ENCODE peak calls at places on chromosomes 1 and 21, in ten cellular contexts. One of them, this sample, is unnamed.

GRCh38 chr1:209335090-209335692 is 248.3 kb upstream of the CAMK1G start:
- DNase-seq in brain microvascular endothelial cell: peak
- DNase-seq in fibroblast of mammary gland: no peak
- DNase-seq in A549: peak
- DNase-seq in AG09309: no peak
- DNase-seq in CD4-positive, alpha-beta T cell: no peak
- DNase-seq in CD14-positive monocyte: no peak
- DNase-seq in lower lobe of right lung: no peak
- DNase-seq in progenitor cell of endocrine pancreas: peak
- DNase-seq in kidney epithelial cell: no peak
- DNase-seq in this sample: no peak

GRCh38 chr1:199463521-199464127 is 563.9 kb upstream of the NR5A2 start:
- DNase-seq in brain microvascular endothelial cell: peak
- DNase-seq in fibroblast of mammary gland: peak
- DNase-seq in A549: peak
- DNase-seq in AG09309: peak
- DNase-seq in CD4-positive, alpha-beta T cell: no peak
- DNase-seq in CD14-positive monocyte: no peak
- DNase-seq in lower lobe of right lung: no peak
- DNase-seq in progenitor cell of endocrine pancreas: no peak
- DNase-seq in kidney epithelial cell: peak
- DNase-seq in this sample: no peak

GRCh38 chr1:67723620-67724019 is 38.6 kb downstream of the GADD45A start:
- DNase-seq in brain microvascular endothelial cell: peak
- DNase-seq in fibroblast of mammary gland: peak
- DNase-seq in A549: no peak
- DNase-seq in AG09309: no peak
- DNase-seq in CD4-positive, alpha-beta T cell: no peak
- DNase-seq in CD14-positive monocyte: no peak
- DNase-seq in lower lobe of right lung: no peak
- DNase-seq in progenitor cell of endocrine pancreas: no peak
- DNase-seq in kidney epithelial cell: no peak
- DNase-seq in this sample: no peak

GRCh38 chr1:159986093-159986492 is 32.1 kb upstream of the SLAMF9 start:
- DNase-seq in brain microvascular endothelial cell: no peak
- DNase-seq in fibroblast of mammary gland: no peak
- DNase-seq in A549: no peak
- DNase-seq in AG09309: no peak
- DNase-seq in CD4-positive, alpha-beta T cell: no peak
- DNase-seq in CD14-positive monocyte: no peak
- DNase-seq in lower lobe of right lung: no peak
- DNase-seq in progenitor cell of endocrine pancreas: no peak
- DNase-seq in kidney epithelial cell: no peak
- DNase-seq in this sample: no peak

GRCh38 chr1:207822124-207822601 is 70.3 kb downstream of the CD46 start:
- DNase-seq in brain microvascular endothelial cell: no peak
- DNase-seq in fibroblast of mammary gland: no peak
- DNase-seq in A549: no peak
- DNase-seq in AG09309: no peak
- DNase-seq in CD4-positive, alpha-beta T cell: no peak
- DNase-seq in CD14-positive monocyte: no peak
- DNase-seq in lower lobe of right lung: no peak
- DNase-seq in progenitor cell of endocrine pancreas: no peak
- DNase-seq in kidney epithelial cell: no peak
- DNase-seq in this sample: no peak

GRCh38 chr1:18470650-18471355 is 9.9 kb upstream of the KLHDC7A start:
- DNase-seq in brain microvascular endothelial cell: no peak
- DNase-seq in fibroblast of mammary gland: no peak
- DNase-seq in A549: no peak
- DNase-seq in AG09309: no peak
- DNase-seq in CD4-positive, alpha-beta T cell: no peak
- DNase-seq in CD14-positive monocyte: no peak
- DNase-seq in lower lobe of right lung: no peak
- DNase-seq in progenitor cell of endocrine pancreas: no peak
- DNase-seq in kidney epithelial cell: no peak
- DNase-seq in this sample: no peak

GRCh38 chr1:155485945-155486344 is 76.7 kb downstream of the ASH1L start:
- DNase-seq in brain microvascular endothelial cell: no peak
- DNase-seq in fibroblast of mammary gland: no peak
- DNase-seq in A549: no peak
- DNase-seq in AG09309: no peak
- DNase-seq in CD4-positive, alpha-beta T cell: no peak
- DNase-seq in CD14-positive monocyte: no peak
- DNase-seq in lower lobe of right lung: no peak
- DNase-seq in progenitor cell of endocrine pancreas: no peak
- DNase-seq in kidney epithelial cell: no peak
- DNase-seq in this sample: no peak

GRCh38 chr1:181117648-181118449 is 29.3 kb downstream of the IER5 start:
- DNase-seq in brain microvascular endothelial cell: no peak
- DNase-seq in fibroblast of mammary gland: peak
- DNase-seq in A549: peak
- DNase-seq in AG09309: no peak
- DNase-seq in CD4-positive, alpha-beta T cell: no peak
- DNase-seq in CD14-positive monocyte: no peak
- DNase-seq in lower lobe of right lung: peak
- DNase-seq in progenitor cell of endocrine pancreas: no peak
- DNase-seq in kidney epithelial cell: no peak
- DNase-seq in this sample: no peak

GRCh38 chr1:223161321-223161720 is 18.3 kb upstream of the TLR5 start:
- DNase-seq in brain microvascular endothelial cell: no peak
- DNase-seq in fibroblast of mammary gland: no peak
- DNase-seq in A549: no peak
- DNase-seq in AG09309: no peak
- DNase-seq in CD4-positive, alpha-beta T cell: no peak
- DNase-seq in CD14-positive monocyte: no peak
- DNase-seq in lower lobe of right lung: no peak
- DNase-seq in progenitor cell of endocrine pancreas: no peak
- DNase-seq in kidney epithelial cell: no peak
- DNase-seq in this sample: no peak

GRCh38 chr1:47631596-47631995 is 193.8 kb downstream of the FOXD2 start:
- DNase-seq in brain microvascular endothelial cell: no peak
- DNase-seq in fibroblast of mammary gland: no peak
- DNase-seq in A549: no peak
- DNase-seq in AG09309: no peak
- DNase-seq in CD4-positive, alpha-beta T cell: no peak
- DNase-seq in CD14-positive monocyte: no peak
- DNase-seq in lower lobe of right lung: no peak
- DNase-seq in progenitor cell of endocrine pancreas: no peak
- DNase-seq in kidney epithelial cell: no peak
- DNase-seq in this sample: no peak

GRCh38 chr1:239179001-239179400 is 207.4 kb upstream of the CHRM3 start:
- DNase-seq in brain microvascular endothelial cell: no peak
- DNase-seq in fibroblast of mammary gland: no peak
- DNase-seq in A549: no peak
- DNase-seq in AG09309: no peak
- DNase-seq in CD4-positive, alpha-beta T cell: no peak
- DNase-seq in CD14-positive monocyte: no peak
- DNase-seq in lower lobe of right lung: no peak
- DNase-seq in progenitor cell of endocrine pancreas: no peak
- DNase-seq in kidney epithelial cell: no peak
- DNase-seq in this sample: no peak

GRCh38 chr1:29718791-29719190 is 482.5 kb downstream of the PTPRU start:
- DNase-seq in brain microvascular endothelial cell: no peak
- DNase-seq in fibroblast of mammary gland: no peak
- DNase-seq in A549: no peak
- DNase-seq in AG09309: no peak
- DNase-seq in CD4-positive, alpha-beta T cell: no peak
- DNase-seq in CD14-positive monocyte: no peak
- DNase-seq in lower lobe of right lung: no peak
- DNase-seq in progenitor cell of endocrine pancreas: no peak
- DNase-seq in kidney epithelial cell: no peak
- DNase-seq in this sample: no peak

GRCh38 chr21:43366656-43367055 is 60.3 kb downstream of the SIK1 start:
- DNase-seq in brain microvascular endothelial cell: no peak
- DNase-seq in fibroblast of mammary gland: no peak
- DNase-seq in A549: no peak
- DNase-seq in AG09309: no peak
- DNase-seq in CD4-positive, alpha-beta T cell: no peak
- DNase-seq in CD14-positive monocyte: no peak
- DNase-seq in lower lobe of right lung: no peak
- DNase-seq in progenitor cell of endocrine pancreas: no peak
- DNase-seq in kidney epithelial cell: no peak
- DNase-seq in this sample: no peak

GRCh38 chr21:36856643-36857042 is 109.8 kb downstream of the HLCS start:
- DNase-seq in brain microvascular endothelial cell: no peak
- DNase-seq in fibroblast of mammary gland: no peak
- DNase-seq in A549: no peak
- DNase-seq in AG09309: no peak
- DNase-seq in CD4-positive, alpha-beta T cell: no peak
- DNase-seq in CD14-positive monocyte: no peak
- DNase-seq in lower lobe of right lung: no peak
- DNase-seq in progenitor cell of endocrine pancreas: no peak
- DNase-seq in kidney epithelial cell: no peak
- DNase-seq in this sample: no peak

GRCh38 chr21:36851121-36851520 is 115.3 kb downstream of the HLCS start:
- DNase-seq in brain microvascular endothelial cell: no peak
- DNase-seq in fibroblast of mammary gland: no peak
- DNase-seq in A549: no peak
- DNase-seq in AG09309: no peak
- DNase-seq in CD4-positive, alpha-beta T cell: no peak
- DNase-seq in CD14-positive monocyte: no peak
- DNase-seq in lower lobe of right lung: no peak
- DNase-seq in progenitor cell of endocrine pancreas: no peak
- DNase-seq in kidney epithelial cell: no peak
- DNase-seq in this sample: no peak

GRCh38 chr21:36852864-36853263 is 113.6 kb downstream of the HLCS start:
- DNase-seq in brain microvascular endothelial cell: no peak
- DNase-seq in fibroblast of mammary gland: no peak
- DNase-seq in A549: no peak
- DNase-seq in AG09309: no peak
- DNase-seq in CD4-positive, alpha-beta T cell: no peak
- DNase-seq in CD14-positive monocyte: no peak
- DNase-seq in lower lobe of right lung: no peak
- DNase-seq in progenitor cell of endocrine pancreas: no peak
- DNase-seq in kidney epithelial cell: no peak
- DNase-seq in this sample: no peak

GRCh38 chr21:36852293-36852692 is 114.2 kb downstream of the HLCS start:
- DNase-seq in brain microvascular endothelial cell: no peak
- DNase-seq in fibroblast of mammary gland: no peak
- DNase-seq in A549: no peak
- DNase-seq in AG09309: no peak
- DNase-seq in CD4-positive, alpha-beta T cell: no peak
- DNase-seq in CD14-positive monocyte: no peak
- DNase-seq in lower lobe of right lung: no peak
- DNase-seq in progenitor cell of endocrine pancreas: no peak
- DNase-seq in kidney epithelial cell: no peak
- DNase-seq in this sample: no peak

GRCh38 chr21:36854391-36854790 is 112.1 kb downstream of the HLCS start:
- DNase-seq in brain microvascular endothelial cell: peak
- DNase-seq in fibroblast of mammary gland: peak
- DNase-seq in A549: peak
- DNase-seq in AG09309: no peak
- DNase-seq in CD4-positive, alpha-beta T cell: no peak
- DNase-seq in CD14-positive monocyte: no peak
- DNase-seq in lower lobe of right lung: no peak
- DNase-seq in progenitor cell of endocrine pancreas: peak
- DNase-seq in kidney epithelial cell: no peak
- DNase-seq in this sample: no peak
- TF ChIP-seq CTCF in brain microvascular endothelial cell: peak
- TF ChIP-seq CTCF in fibroblast of mammary gland: peak
- TF ChIP-seq CTCF in A549: peak
- TF ChIP-seq CTCF in AG09309: peak
- TF ChIP-seq CTCF in CD4-positive, alpha-beta T cell: no peak
- TF ChIP-seq CTCF in CD14-positive monocyte: peak
- TF ChIP-seq CTCF in lower lobe of right lung: peak
- TF ChIP-seq CTCF in progenitor cell of endocrine pancreas: peak
- TF ChIP-seq CTCF in kidney epithelial cell: peak
- TF ChIP-seq CTCF in this sample: peak

DNA sequence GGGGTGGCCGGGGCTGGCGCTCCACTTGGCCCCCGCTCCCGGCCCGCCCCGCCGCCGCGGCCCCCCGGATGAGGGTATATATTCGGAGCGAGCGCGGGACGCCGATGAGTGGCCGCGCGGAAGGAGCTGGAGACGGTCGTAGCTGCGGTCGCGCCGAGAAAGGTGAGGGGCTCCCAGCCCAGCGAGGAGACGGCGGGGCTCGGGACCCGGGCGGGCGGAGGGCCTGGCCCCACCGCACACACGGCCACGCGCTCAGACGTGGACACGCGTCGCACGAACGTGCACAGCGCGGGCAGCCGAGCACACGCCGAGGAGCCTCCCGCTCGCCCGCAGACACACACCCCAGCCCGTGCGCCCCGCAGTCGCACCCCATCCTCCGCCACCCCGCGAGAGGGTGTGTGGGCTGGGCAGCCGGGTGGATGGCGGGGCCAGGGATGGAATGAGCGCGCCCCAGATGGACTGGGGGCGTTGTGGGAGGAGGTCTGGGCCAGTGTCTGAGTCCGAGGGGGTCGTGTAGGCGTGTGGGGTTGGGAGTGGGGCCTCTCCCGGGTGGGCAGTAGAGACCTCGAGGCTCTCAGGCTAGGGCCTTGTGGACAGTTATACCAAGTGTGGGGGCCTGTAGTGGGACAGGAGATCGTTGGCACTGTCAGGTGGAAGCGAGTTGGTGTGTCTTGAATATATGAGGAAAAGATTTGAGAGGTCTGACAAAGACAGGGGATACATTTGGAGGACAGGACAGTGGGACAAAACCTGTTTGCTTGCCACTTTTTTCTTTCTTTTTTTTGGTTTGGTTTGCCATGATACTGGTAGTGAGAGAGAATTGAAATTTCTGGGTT is at the start of gene UAP1:
- DNase-seq in brain microvascular endothelial cell: no peak
- DNase-seq in fibroblast of mammary gland: no peak
- DNase-seq in A549: no peak
- DNase-seq in AG09309: no peak
- DNase-seq in CD4-positive, alpha-beta T cell: no peak
- DNase-seq in CD14-positive monocyte: peak
- DNase-seq in lower lobe of right lung: no peak
- DNase-seq in progenitor cell of endocrine pancreas: no peak
- DNase-seq in kidney epithelial cell: no peak
- DNase-seq in this sample: no peak
- TF ChIP-seq CTCF in brain microvascular endothelial cell: no peak
- TF ChIP-seq CTCF in fibroblast of mammary gland: no peak
- TF ChIP-seq CTCF in A549: no peak
- TF ChIP-seq CTCF in AG09309: no peak
- TF ChIP-seq CTCF in CD4-positive, alpha-beta T cell: no peak
- TF ChIP-seq CTCF in CD14-positive monocyte: no peak
- TF ChIP-seq CTCF in lower lobe of right lung: no peak
- TF ChIP-seq CTCF in progenitor cell of endocrine pancreas: no peak
- TF ChIP-seq CTCF in kidney epithelial cell: no peak
- TF ChIP-seq CTCF in this sample: no peak

GRCh38 chr1:921011-921837 is 2.5 kb upstream of the SAMD11 start:
- DNase-seq in brain microvascular endothelial cell: peak
- DNase-seq in fibroblast of mammary gland: peak
- DNase-seq in A549: peak
- DNase-seq in AG09309: no peak
- DNase-seq in CD4-positive, alpha-beta T cell: peak
- DNase-seq in CD14-positive monocyte: no peak
- DNase-seq in lower lobe of right lung: peak
- DNase-seq in progenitor cell of endocrine pancreas: peak
- DNase-seq in kidney epithelial cell: no peak
- DNase-seq in this sample: no peak
- TF ChIP-seq CTCF in brain microvascular endothelial cell: peak
- TF ChIP-seq CTCF in fibroblast of mammary gland: no peak
- TF ChIP-seq CTCF in A549: peak
- TF ChIP-seq CTCF in AG09309: peak
- TF ChIP-seq CTCF in CD4-positive, alpha-beta T cell: no peak
- TF ChIP-seq CTCF in CD14-positive monocyte: peak
- TF ChIP-seq CTCF in lower lobe of right lung: peak
- TF ChIP-seq CTCF in progenitor cell of endocrine pancreas: peak
- TF ChIP-seq CTCF in kidney epithelial cell: peak
- TF ChIP-seq CTCF in this sample: peak

GRCh38 chr1:220012259-220012658 is 34.0 kb downstream of the EPRS1 start:
- DNase-seq in brain microvascular endothelial cell: no peak
- DNase-seq in fibroblast of mammary gland: peak
- DNase-seq in A549: no peak
- DNase-seq in AG09309: peak
- DNase-seq in CD4-positive, alpha-beta T cell: no peak
- DNase-seq in CD14-positive monocyte: no peak
- DNase-seq in lower lobe of right lung: no peak
- DNase-seq in progenitor cell of endocrine pancreas: no peak
- DNase-seq in kidney epithelial cell: no peak
- DNase-seq in this sample: no peak
- TF ChIP-seq CTCF in brain microvascular endothelial cell: peak
- TF ChIP-seq CTCF in fibroblast of mammary gland: peak
- TF ChIP-seq CTCF in A549: no peak
- TF ChIP-seq CTCF in AG09309: peak
- TF ChIP-seq CTCF in CD4-positive, alpha-beta T cell: no peak
- TF ChIP-seq CTCF in CD14-positive monocyte: no peak
- TF ChIP-seq CTCF in lower lobe of right lung: no peak
- TF ChIP-seq CTCF in progenitor cell of endocrine pancreas: no peak
- TF ChIP-seq CTCF in kidney epithelial cell: peak
- TF ChIP-seq CTCF in this sample: no peak

This sample was measured in osteocyte.